ENCODE peak calls at places on chromosomes 5 and 9, in six cellular contexts. I is KBM-7; Y is cardiac septum; R is stimulated activated CD8-positive, alpha-beta memory T cell treated with anti-CD3 and anti-CD28 coated beads, Interleukin-4, amount 100 ng/mL, for 24 hours; O is glomerular endothelial cell; D is small intestine. J is an unnamed sample.

GRCh38 chr5:180090769-180091546 is 19.4 kb upstream of the RNF130 start:
- DNase-seq in I (peak), Y (peak), R (no peak), O (no peak), D (peak), J (peak)

GRCh38 chr5:147303251-147303650 is 68.4 kb downstream of the STK32A start:
- DNase-seq in I (no peak), Y (no peak), R (no peak), O (no peak), D (no peak), J (peak)

GRCh38 chr5:160233215-160233614 is 3.9 kb downstream of the FABP6 start:
- DNase-seq in I (no peak), Y (no peak), R (no peak), O (no peak), D (no peak), J (no peak)

GRCh38 chr5:126535856-126536545 is 59.0 kb downstream of the ALDH7A1 start:
- DNase-seq in I (no peak), Y (no peak), R (no peak), O (no peak), D (no peak), J (no peak)

GRCh38 chr5:59356813-59357381 is 536.6 kb downstream of the PDE4D start:
- DNase-seq in I (peak), Y (peak), R (no peak), O (no peak), D (no peak), J (peak)

GRCh38 chr9:106420511-106420944 is 442.4 kb upstream of the ZNF462 start:
- DNase-seq in I (no peak), Y (no peak), R (no peak), O (no peak), D (no peak), J (no peak)

GRCh38 chr9:133236291-133237071 is 27.4 kb upstream of the OBP2B start:
- DNase-seq in I (no peak), Y (peak), R (no peak), O (no peak), D (no peak), J (no peak)

GRCh38 chr5:131466171-131466766 is 168.8 kb downstream of the RAPGEF6 start:
- DNase-seq in I (no peak), Y (no peak), R (no peak), O (no peak), D (no peak), J (no peak)

GRCh38 chr9:76373173-76373771 is 21.0 kb downstream of the RFK start:
- DNase-seq in I (no peak), Y (no peak), R (no peak), O (no peak), D (peak), J (peak)

GRCh38 chr9:116979461-116979860 is 292.4 kb downstream of the TRIM32 start:
- DNase-seq in I (no peak), Y (no peak), R (no peak), O (no peak), D (peak), J (no peak)

GRCh38 chr5:179120951-179121666 is 60.9 kb downstream of the ZNF354C start:
- DNase-seq in I (no peak), Y (peak), R (no peak), O (no peak), D (no peak), J (no peak)

GRCh38 chr5:66647146-66647856 is 51.1 kb downstream of the MAST4 start:
- DNase-seq in I (no peak), Y (no peak), R (no peak), O (no peak), D (no peak), J (no peak)

GRCh38 chr9:81622471-81623245 is 66.7 kb downstream of the TLE1 start:
- DNase-seq in I (no peak), Y (no peak), R (no peak), O (no peak), D (no peak), J (no peak)

GRCh38 chr5:5155617-5156016 is 15.5 kb downstream of the ADAMTS16 start:
- DNase-seq in I (peak), Y (no peak), R (no peak), O (no peak), D (no peak), J (no peak)

GRCh38 chr5:178546675-178547033 is 43.5 kb downstream of the COL23A1 start:
- DNase-seq in I (no peak), Y (peak), R (no peak), O (no peak), D (no peak), J (no peak)

GRCh38 chr9:28032178-28032532 is 458.9 kb upstream of the C9orf72 start:
- DNase-seq in I (no peak), Y (no peak), R (no peak), O (no peak), D (no peak), J (no peak)

GRCh38 chr5:7331083-7331482 is 64.9 kb upstream of the ADCY2 start:
- DNase-seq in I (no peak), Y (no peak), R (no peak), O (no peak), D (no peak), J (no peak)

GRCh38 chr5:102857090-102857818 is 102.1 kb downstream of the PAM start:
- DNase-seq in I (no peak), Y (no peak), R (no peak), O (no peak), D (no peak), J (no peak)

GRCh38 chr5:99004960-99005359 is 76.2 kb upstream of the CHD1 start:
- DNase-seq in I (no peak), Y (no peak), R (no peak), O (no peak), D (no peak), J (no peak)